ENCODE peak calls at places on chromosomes 6 and 20, in nine cellular contexts. I is stimulated activated naive B cell treated with anti-CD40 and anti-IgM and Interleukin-4, amounts not matched to agents 10 μg/mL and 1 μg/mL and 100 μg/mL, for 72 hours; C is aorta; F is amniotic stem cell; D is astrocyte of the hippocampus; R is Daoy; Y is DMS153; K is SK-N-DZ; E is pancreas. X is an unnamed sample.

GRCh38 chr20:20017001-20017851 is at the start of gene NAA20:
- DNase-seq in K (peak), I (peak), R (peak), D (peak), F (peak), E (peak), Y (peak), C (peak), X (peak)

GRCh38 chr20:62768815-62769287 is 27.4 kb upstream of the MRGBP start:
- DNase-seq in R (peak), E (peak), D (peak), K (no peak), Y (no peak), I (no peak), F (peak), C (peak), X (no peak)

GRCh38 chr20:39698706-39699211 is 736.6 kb downstream of the DHX35 start:
- DNase-seq in F (no peak), I (no peak), R (no peak), D (no peak), E (no peak), Y (no peak), C (no peak), K (no peak), X (no peak)

GRCh38 chr20:46458891-46459750 is 52.7 kb upstream of the ELMO2 start:
- DNase-seq in C (peak), Y (peak), E (peak), K (peak), D (peak), F (no peak), R (peak), I (no peak), X (peak)

GRCh38 chr20:39960522-39961420 is 728.3 kb downstream of the MAFB start:
- DNase-seq in R (no peak), E (no peak), C (no peak), F (no peak), K (peak), D (no peak), Y (no peak), I (no peak), X (no peak)

GRCh38 chr6:137657351-137657911 is 163.2 kb upstream of the OLIG3 start:
- DNase-seq in Y (no peak), I (no peak), F (no peak), K (no peak), E (no peak), R (peak), D (no peak), C (no peak), X (no peak)

GRCh38 chr6:45631396-45631795 is 253.7 kb upstream of the SUPT3H start:
- DNase-seq in D (no peak), E (no peak), C (no peak), K (no peak), Y (peak), F (no peak), R (no peak), I (no peak), X (no peak)

GRCh38 chr6:148747145-148747492 is 289 bp downstream of the UST start:
- DNase-seq in F (peak), K (no peak), C (peak), E (peak), R (peak), Y (no peak), I (no peak), D (peak), X (no peak)

GRCh38 chr20:12925214-12925755 is 83.5 kb upstream of the SPTLC3 start:
- DNase-seq in K (peak), E (peak), R (peak), I (peak), D (peak), C (no peak), Y (peak), F (peak), X (peak)

GRCh38 chr20:48832423-48832735 is 4.6 kb upstream of the PREX1 start:
- DNase-seq in R (no peak), C (peak), I (no peak), K (no peak), D (no peak), F (no peak), E (no peak), Y (no peak), X (no peak)

GRCh38 chr6:92647630-92648029 is 771.7 kb downstream of the EPHA7 start:
- DNase-seq in R (peak), K (no peak), C (no peak), D (peak), Y (no peak), F (no peak), E (no peak), I (no peak), X (peak)

GRCh38 chr6:143802833-143803565 is 40.1 kb upstream of the LTV1 start:
- DNase-seq in C (no peak), Y (no peak), D (no peak), F (no peak), R (no peak), E (no peak), K (no peak), I (no peak), X (no peak)

GRCh38 chr6:107673076-107673494 is 151.0 kb downstream of the SCML4 start:
- DNase-seq in C (no peak), I (no peak), F (no peak), Y (no peak), K (no peak), R (no peak), E (no peak), D (no peak), X (no peak)

GRCh38 chr6:158649289-158650143 is at the start of gene SYTL3:
- DNase-seq in K (no peak), Y (no peak), D (peak), R (peak), F (no peak), E (no peak), C (no peak), I (peak), X (no peak)

GRCh38 chr6:144767066-144767465 is 481.9 kb downstream of the UTRN start:
- DNase-seq in R (no peak), I (no peak), D (no peak), C (no peak), F (no peak), Y (no peak), E (no peak), K (no peak), X (no peak)

GRCh38 chr20:51735728-51736600 is 32.2 kb downstream of the ATP9A start:
- DNase-seq in I (no peak), F (no peak), K (no peak), Y (no peak), E (no peak), C (no peak), D (no peak), R (no peak), X (no peak)

GRCh38 chr6:137166247-137167098 is 7.0 kb downstream of the IL22RA2 start:
- DNase-seq in I (no peak), D (no peak), R (no peak), Y (no peak), C (no peak), E (no peak), F (no peak), K (no peak), X (no peak)

GRCh38 chr6:39029156-39030011 is 19.2 kb upstream of the GLP1R start:
- DNase-seq in Y (no peak), I (no peak), K (no peak), C (no peak), F (no peak), E (peak), R (peak), D (no peak), X (no peak)

GRCh38 chr6:104484626-104485025 is 375.1 kb downstream of the HACE1 start:
- DNase-seq in C (no peak), D (no peak), E (no peak), K (no peak), Y (no peak), R (no peak), I (no peak), F (no peak), X (no peak)

GRCh38 chr20:17646209-17646717 is 35.8 kb downstream of the RRBP1 start:
- DNase-seq in E (no peak), K (no peak), D (no peak), R (no peak), Y (peak), C (peak), F (no peak), I (no peak), X (peak)